ENCODE peak calls at places on chromosomes 6 and 20, in five cellular contexts. N is tibial artery, V is thoracic aorta, M is psoas muscle, X is Peyer's patch. S is an unnamed sample.

GRCh38 chr20:17896771-17897369 is 71.7 kb downstream of the SNX5 start:
- DNase-seq in N (no peak), V (no peak), M (no peak), X (no peak), S (no peak)

GRCh38 chr6:73565767-73566485 is 45.1 kb upstream of the EEF1A1 start:
- DNase-seq in N (no peak), V (no peak), M (no peak), X (no peak), S (no peak)

GRCh38 chr6:4577406-4577805 is 198.8 kb upstream of the CDYL start:
- DNase-seq in N (no peak), V (no peak), M (no peak), X (no peak), S (no peak)

GRCh38 chr6:155128971-155129370 is 133.9 kb downstream of the TIAM2 start:
- DNase-seq in N (no peak), V (no peak), M (no peak), X (no peak), S (no peak)

GRCh38 chr20:37686762-37687477 is 6.9 kb upstream of the CTNNBL1 start:
- DNase-seq in N (no peak), V (no peak), M (no peak), X (no peak), S (no peak)

GRCh38 chr6:45703041-45703739 is 312.5 kb downstream of the CLIC5 start:
- DNase-seq in N (no peak), V (no peak), M (no peak), X (no peak), S (no peak)

GRCh38 chr20:44496976-44497375 is 21.3 kb downstream of the TTPAL start:
- DNase-seq in N (no peak), V (no peak), M (no peak), X (no peak), S (no peak)

GRCh38 chr20:33133616-33133941 is 34.4 kb upstream of the BPIFA2 start:
- DNase-seq in N (no peak), V (no peak), M (no peak), X (no peak), S (no peak)

GRCh38 chr6:35477551-35478179 is 9.5 kb downstream of the RPL10A start:
- DNase-seq in N (no peak), V (no peak), M (no peak), X (no peak), S (no peak)

GRCh38 chr20:61045091-61045490 is 207.0 kb upstream of the CDH4 start:
- DNase-seq in N (no peak), V (no peak), M (no peak), X (no peak), S (no peak)

GRCh38 chr6:160837146-160837545 is 135.1 kb downstream of the PLG start:
- DNase-seq in N (no peak), V (no peak), M (no peak), X (no peak), S (no peak)

GRCh38 chr20:62772994-62773858 is 23.0 kb upstream of the MRGBP start:
- DNase-seq in N (no peak), V (no peak), M (no peak), X (no peak), S (no peak)

GRCh38 chr6:148868314-148868713 is 121.5 kb downstream of the UST start:
- DNase-seq in N (no peak), V (no peak), M (no peak), X (no peak), S (no peak)

GRCh38 chr6:128710305-128710704 is 172.6 kb upstream of the LAMA2 start:
- DNase-seq in N (no peak), V (no peak), M (no peak), X (no peak), S (no peak)

GRCh38 chr6:87590989-87591388 is 1.1 kb downstream of the ORC3 start:
- DNase-seq in N (no peak), V (no peak), M (no peak), X (no peak), S (no peak)

GRCh38 chr6:108592371-108593337 is 31.9 kb downstream of the FOXO3 start:
- DNase-seq in N (peak), V (no peak), M (peak), X (no peak), S (no peak)
- H3K4me3 ChIP-seq in N (no peak), V (peak), M (no peak), X (no peak), S (peak)

GRCh38 chr6:39922821-39923220 is 11.4 kb downstream of the MOCS1 start:
- DNase-seq in N (no peak), V (no peak), M (no peak), X (peak), S (peak)

GRCh38 chr6:39917981-39918380 is 16.3 kb downstream of the MOCS1 start:
- DNase-seq in N (no peak), V (no peak), M (no peak), X (no peak), S (no peak)

GRCh38 chr6:39918831-39919230 is 15.4 kb downstream of the MOCS1 start:
- DNase-seq in N (no peak), V (no peak), M (no peak), X (no peak), S (no peak)

GRCh38 chr6:39917329-39917728 is 16.9 kb downstream of the MOCS1 start:
- DNase-seq in N (no peak), V (no peak), M (no peak), X (no peak), S (peak)

GRCh38 chr6:39920147-39920546 is 14.1 kb downstream of the MOCS1 start:
- DNase-seq in N (no peak), V (no peak), M (no peak), X (no peak), S (no peak)
- H3K4me3 ChIP-seq in N (no peak), V (no peak), M (no peak), X (no peak), S (no peak)

GRCh38 chr6:36837686-36838085 is 1.6 kb downstream of the CPNE5 start:
- DNase-seq in N (no peak), V (no peak), M (no peak), X (no peak), S (no peak)

GRCh38 chr6:36836091-36836770 is 3.0 kb downstream of the CPNE5 start:
- DNase-seq in N (no peak), V (no peak), M (no peak), X (no peak), S (no peak)

GRCh38 chr6:36838896-36839818 is at the start of gene CPNE5:
- DNase-seq in N (no peak), V (no peak), M (no peak), X (no peak), S (no peak)

GRCh38 chr6:36834576-36835293 is 4.5 kb downstream of the CPNE5 start:
- DNase-seq in N (no peak), V (no peak), M (no peak), X (no peak), S (no peak)

DNA sequence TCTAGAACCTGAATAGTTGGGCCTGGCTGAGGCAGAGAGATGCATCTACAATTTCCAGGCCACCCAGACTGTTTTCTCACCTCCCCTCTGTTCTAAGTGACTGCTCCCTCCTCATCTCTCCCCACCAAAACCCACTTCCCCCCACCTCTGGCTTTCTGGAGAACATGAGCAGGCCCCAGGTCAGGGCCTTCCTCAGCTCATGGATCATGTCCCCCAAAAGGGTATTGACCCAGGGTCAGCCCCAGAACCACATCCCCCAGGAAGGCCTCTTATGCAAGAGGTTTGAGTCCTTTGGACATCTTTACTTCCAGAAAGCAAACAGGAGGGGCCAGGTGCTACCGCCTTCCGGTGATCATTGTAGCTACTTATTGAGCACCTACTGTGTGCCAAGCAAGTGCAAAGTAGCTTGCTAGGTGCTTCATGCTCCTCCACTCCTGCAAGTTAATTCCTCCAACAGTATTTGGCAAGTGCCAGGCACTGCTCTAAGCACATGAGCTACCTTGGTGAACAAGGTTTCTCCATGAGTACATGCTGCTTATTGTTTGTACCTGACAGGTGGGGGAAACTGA is 2.4 kb downstream of the CPNE5 start:
- DNase-seq in N (no peak), V (no peak), M (no peak), X (no peak), S (no peak)
- H3K4me3 ChIP-seq in N (no peak), V (no peak), M (no peak), X (no peak), S (no peak)

GRCh38 chr20:6121504-6121903 is 1.3 kb downstream of the FERMT1 start:
- DNase-seq in N (no peak), V (no peak), M (no peak), X (no peak), S (no peak)
- H3K4me3 ChIP-seq in N (no peak), V (no peak), M (no peak), X (peak), S (peak)

GRCh38 chr20:51400051-51400926 is 142.2 kb downstream of the NFATC2 start:
- DNase-seq in N (no peak), V (no peak), M (no peak), X (no peak), S (no peak)

GRCh38 chr20:51398083-51398482 is 144.4 kb downstream of the NFATC2 start:
- DNase-seq in N (no peak), V (no peak), M (no peak), X (no peak), S (no peak)

GRCh38 chr20:51396365-51396909 is 146.1 kb downstream of the NFATC2 start:
- DNase-seq in N (no peak), V (no peak), M (no peak), X (no peak), S (no peak)

GRCh38 chr20:51398552-51398951 is 144.0 kb downstream of the NFATC2 start:
- DNase-seq in N (no peak), V (no peak), M (no peak), X (no peak), S (no peak)

DNA sequence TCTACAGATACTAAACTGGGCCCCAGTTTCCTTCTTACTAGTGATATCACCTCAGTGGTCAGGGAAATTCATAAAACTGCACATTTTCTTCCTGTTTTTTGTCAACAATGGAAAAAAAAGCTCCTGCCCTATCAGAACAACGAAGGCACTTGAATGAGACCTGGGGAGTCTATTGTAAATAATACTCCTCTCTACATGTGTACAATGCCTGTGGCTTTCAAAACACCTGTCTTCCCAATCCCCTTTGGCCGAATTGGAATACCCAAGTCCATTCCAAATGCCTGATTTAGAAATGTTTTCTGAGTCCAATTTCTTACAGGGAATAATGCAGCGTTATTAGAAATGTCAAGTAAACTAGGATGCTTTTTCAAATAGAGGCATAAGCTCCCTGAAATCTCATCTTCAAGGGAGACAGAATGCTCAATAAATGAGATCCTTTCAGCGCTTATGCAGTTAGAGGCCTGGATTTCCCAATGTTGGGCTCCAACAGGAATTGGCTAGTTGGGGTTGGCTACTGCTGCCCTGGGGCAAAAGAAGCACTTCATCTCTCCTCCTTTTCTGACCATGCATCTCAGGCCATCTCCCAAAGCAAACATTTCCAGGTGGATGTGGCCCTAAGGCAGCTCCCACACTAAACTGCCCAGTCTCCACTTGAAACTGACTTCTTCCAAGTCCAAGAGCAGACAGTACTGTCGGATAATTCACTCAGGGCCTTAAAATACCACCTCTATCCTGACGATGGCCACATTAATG is 143.2 kb downstream of the NFATC2 start:
- DNase-seq in N (no peak), V (no peak), M (no peak), X (no peak), S (no peak)
- H3K4me3 ChIP-seq in N (no peak), V (no peak), M (no peak), X (no peak), S (no peak)

S was measured in ascending aorta.